ENCODE peak calls at places on chromosomes 16 and 17, in five cellular contexts. N is breast epithelium, D is endothelial cell of umbilical vein, M is IMR-90, Y is body of pancreas. W is an unnamed sample.

GRCh38 chr16:25875956-25876608 is 184.3 kb downstream of the HS3ST4 start:
- DNase-seq in N (peak; percentile 59), D (no peak), M (no peak), Y (no peak), W (no peak)

GRCh38 chr17:46009681-46010596 is 10.9 kb downstream of the STH start:
- DNase-seq in N (no peak), D (no peak), M (peak; percentile 62), Y (no peak), W (no peak)

GRCh38 chr16:75011634-75012307 is 12.9 kb downstream of the ZNRF1 start:
- DNase-seq in N (no peak), D (peak; percentile 89), M (peak; percentile 92), Y (no peak), W (peak; percentile 71)

GRCh38 chr16:922051-922450 is 48.7 kb downstream of the LMF1 start:
- DNase-seq in N (no peak), D (no peak), M (no peak), Y (no peak), W (no peak)

GRCh38 chr17:83055911-83056582 is 23.4 kb upstream of the METRNL start:
- DNase-seq in N (no peak), D (peak; percentile 43), M (peak; percentile 92), Y (no peak), W (no peak)

GRCh38 chr16:87765473-87765775 is 362 bp downstream of the KLHDC4 start:
- DNase-seq in N (no peak), D (peak; percentile 38), M (peak; percentile 7), Y (no peak), W (peak; percentile 57)

GRCh38 chr17:39276113-39276512 is 50.4 kb upstream of the STAC2 start:
- DNase-seq in N (no peak), D (no peak), M (no peak), Y (no peak), W (no peak)

GRCh38 chr17:64547354-64547753 is 40.6 kb downstream of the CEP95 start:
- DNase-seq in N (no peak), D (no peak), M (no peak), Y (no peak), W (peak; percentile 12)

GRCh38 chr17:39889200-39889599 is 21.2 kb downstream of the ZPBP2 start:
- DNase-seq in N (no peak), D (no peak), M (no peak), Y (no peak), W (no peak)

GRCh38 chr17:59490259-59490658 is 75.2 kb upstream of the DHX40 start:
- DNase-seq in N (no peak), D (no peak), M (peak; percentile 10), Y (no peak), W (no peak)

GRCh38 chr16:782766-783403 is 5.3 kb downstream of the RPUSD1 start:
- DNase-seq in N (no peak), D (no peak), M (no peak), Y (no peak), W (no peak)

GRCh38 chr17:57569021-57569420 is 176.1 kb downstream of the CCDC182 start:
- DNase-seq in N (no peak), D (no peak), M (no peak), Y (no peak), W (no peak)

GRCh38 chr16:56332464-56333079 is 92.8 kb downstream of the AMFR start:
- DNase-seq in N (no peak), D (peak; percentile 35), M (peak; percentile 45), Y (peak; percentile 67), W (peak; percentile 77)

GRCh38 chr17:16932611-16933010 is 39.3 kb downstream of the TNFRSF13B start:
- DNase-seq in N (no peak), D (no peak), M (no peak), Y (no peak), W (no peak)

GRCh38 chr16:15810411-15810810 is 46.4 kb downstream of the MYH11 start:
- DNase-seq in N (peak; percentile 60), D (no peak), M (no peak), Y (no peak), W (no peak)

GRCh38 chr17:75250009-75250471 is 11.4 kb downstream of the GGA3 start:
- DNase-seq in N (no peak), D (peak; percentile 85), M (peak; percentile 18), Y (no peak), W (no peak)

GRCh38 chr16:15777533-15778203 is 79.2 kb downstream of the MYH11 start:
- DNase-seq in N (no peak), D (peak; percentile 54), M (peak; percentile 61), Y (no peak), W (peak; percentile 44)

GRCh38 chr17:2150871-2151270 is 96.0 kb downstream of the HIC1 start:
- DNase-seq in N (no peak), D (no peak), M (no peak), Y (no peak), W (no peak)

GRCh38 chr17:71987634-71988033 is 133.2 kb upstream of the SOX9 start:
- DNase-seq in N (no peak), D (no peak), M (peak; percentile 21), Y (no peak), W (no peak)

GRCh38 chr17:40646791-40647548 is 648 bp downstream of the SMARCE1 start:
- DNase-seq in N (no peak), D (peak; percentile 66), M (peak; percentile 43), Y (peak; percentile 12), W (peak; percentile 88)

GRCh38 chr17:9044796-9045470 is 23.6 kb downstream of the NTN1 start:
- DNase-seq in N (no peak), D (no peak), M (no peak), Y (no peak), W (no peak)

DNA sequence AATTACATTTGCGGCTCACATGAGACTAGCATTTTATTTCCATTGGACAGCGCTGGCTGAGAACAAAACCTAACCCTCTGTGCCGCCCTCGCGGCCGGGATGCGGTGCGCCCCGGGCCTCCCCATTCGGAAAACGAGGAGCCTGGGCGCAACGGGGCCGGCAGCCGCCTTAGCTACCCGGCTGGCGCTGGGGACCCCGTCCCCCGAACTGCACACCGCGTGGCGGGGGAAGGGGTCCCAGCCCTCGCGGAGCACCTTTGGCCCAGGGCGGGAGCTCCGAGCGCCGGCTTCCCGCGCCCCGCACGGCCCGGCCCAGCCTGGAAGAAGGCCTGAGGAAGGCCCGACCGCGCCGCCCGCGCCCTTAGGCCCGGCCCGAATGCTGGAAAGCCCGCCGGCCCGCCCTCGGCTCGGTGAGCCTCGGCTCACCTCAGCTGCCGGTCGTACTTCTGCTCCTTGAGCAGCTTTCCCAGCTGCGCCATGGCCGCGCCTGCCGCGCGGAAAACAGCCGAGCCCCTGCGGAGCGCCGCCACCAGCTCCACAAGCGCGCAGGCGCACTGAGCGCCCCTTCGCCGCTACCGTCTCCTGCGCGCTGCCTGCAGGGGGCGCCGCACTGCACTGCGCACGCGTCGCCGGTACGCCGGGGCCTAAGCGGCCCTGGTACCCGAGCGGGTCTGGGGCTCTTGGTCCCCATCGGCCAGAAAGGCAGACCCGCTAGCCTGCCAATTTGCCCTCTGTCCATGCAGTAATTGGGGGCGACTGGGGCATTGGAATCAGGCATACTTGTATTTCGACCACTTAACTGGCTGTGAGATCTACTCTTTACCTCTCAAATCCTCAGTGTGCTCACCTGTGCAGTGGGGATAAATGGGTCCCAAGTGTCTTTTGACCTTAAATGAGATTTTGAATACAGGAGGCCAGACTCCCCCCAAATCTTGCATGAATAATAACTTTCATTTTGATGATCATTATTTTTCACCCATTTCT is at the start of gene NAE1:
- DNase-seq in N (peak; percentile 65), D (peak; percentile 91), M (peak; percentile 81), Y (peak; percentile 88), W (peak; percentile 92)
- TF ChIP-seq POLR2A in N (peak; percentile 82), D (peak; percentile 91), M (peak; percentile 77), Y (peak; percentile 85), W (peak; percentile 94)

DNA sequence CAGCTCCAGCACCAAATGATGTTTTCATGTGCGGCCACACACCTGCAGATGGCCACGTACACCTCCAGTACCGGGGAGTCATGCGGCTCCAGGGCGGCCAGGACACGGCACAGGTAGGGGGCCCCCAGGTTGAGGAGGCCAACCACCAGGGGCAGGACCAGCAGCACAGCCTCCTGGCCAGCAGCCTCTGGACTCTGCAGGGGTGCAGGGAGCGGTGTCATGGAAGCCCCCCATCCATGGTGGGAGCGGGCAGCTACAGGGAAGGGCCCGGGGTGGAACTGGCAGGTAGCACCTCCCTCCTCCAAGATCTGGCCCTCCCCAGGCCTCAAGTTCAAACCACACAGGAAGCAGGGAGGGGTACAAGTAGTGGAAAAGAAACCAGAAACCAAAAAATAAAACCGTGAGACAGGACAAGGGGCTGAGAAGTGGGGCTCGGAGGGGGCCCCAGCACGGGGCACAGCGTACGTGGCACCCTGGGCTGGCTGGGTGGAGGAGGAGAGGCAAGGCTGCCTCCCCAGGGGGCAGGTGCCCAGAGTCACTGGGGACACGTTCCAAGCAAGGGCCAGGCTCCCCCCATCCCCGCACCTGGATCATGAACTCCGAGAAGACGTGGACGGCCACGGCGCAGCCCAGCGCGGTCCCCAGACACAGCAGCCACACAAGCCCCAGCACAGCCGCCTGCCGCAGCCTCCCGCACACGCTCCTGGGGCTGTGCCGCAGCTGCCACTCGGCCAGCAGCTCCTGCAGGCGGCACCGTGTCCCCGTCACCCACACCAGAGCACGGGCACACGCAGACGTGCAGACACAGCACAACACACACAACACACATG is 7.4 kb downstream of the TMC6 start:
- DNase-seq in N (no peak), D (no peak), M (no peak), Y (no peak), W (no peak)
- TF ChIP-seq POLR2A in N (no peak), D (no peak), M (no peak), Y (no peak), W (no peak)

GRCh38 chr16:65222049-65222448 is 100.2 kb upstream of the CDH11 start:
- DNase-seq in N (no peak), D (no peak), M (no peak), Y (no peak), W (no peak)
- TF ChIP-seq POLR2A in N (no peak), D (no peak), M (no peak), Y (no peak), W (no peak)

GRCh38 chr16:4370570-4371480 is 823 bp upstream of the VASN start:
- DNase-seq in N (peak; percentile 63), D (no peak), M (peak; percentile 93), Y (peak; percentile 50), W (peak; percentile 25)

GRCh38 chr16:4370151-4370550 is 1.5 kb upstream of the VASN start:
- DNase-seq in N (no peak), D (no peak), M (no peak), Y (no peak), W (no peak)

GRCh38 chr16:4372578-4373355 is 1.1 kb downstream of the VASN start:
- DNase-seq in N (no peak), D (no peak), M (peak; percentile 79), Y (peak; percentile 76), W (no peak)

GRCh38 chr16:4372315-4372577 is 598 bp downstream of the VASN start:
- DNase-seq in N (no peak), D (no peak), M (no peak), Y (no peak), W (no peak)

DNA sequence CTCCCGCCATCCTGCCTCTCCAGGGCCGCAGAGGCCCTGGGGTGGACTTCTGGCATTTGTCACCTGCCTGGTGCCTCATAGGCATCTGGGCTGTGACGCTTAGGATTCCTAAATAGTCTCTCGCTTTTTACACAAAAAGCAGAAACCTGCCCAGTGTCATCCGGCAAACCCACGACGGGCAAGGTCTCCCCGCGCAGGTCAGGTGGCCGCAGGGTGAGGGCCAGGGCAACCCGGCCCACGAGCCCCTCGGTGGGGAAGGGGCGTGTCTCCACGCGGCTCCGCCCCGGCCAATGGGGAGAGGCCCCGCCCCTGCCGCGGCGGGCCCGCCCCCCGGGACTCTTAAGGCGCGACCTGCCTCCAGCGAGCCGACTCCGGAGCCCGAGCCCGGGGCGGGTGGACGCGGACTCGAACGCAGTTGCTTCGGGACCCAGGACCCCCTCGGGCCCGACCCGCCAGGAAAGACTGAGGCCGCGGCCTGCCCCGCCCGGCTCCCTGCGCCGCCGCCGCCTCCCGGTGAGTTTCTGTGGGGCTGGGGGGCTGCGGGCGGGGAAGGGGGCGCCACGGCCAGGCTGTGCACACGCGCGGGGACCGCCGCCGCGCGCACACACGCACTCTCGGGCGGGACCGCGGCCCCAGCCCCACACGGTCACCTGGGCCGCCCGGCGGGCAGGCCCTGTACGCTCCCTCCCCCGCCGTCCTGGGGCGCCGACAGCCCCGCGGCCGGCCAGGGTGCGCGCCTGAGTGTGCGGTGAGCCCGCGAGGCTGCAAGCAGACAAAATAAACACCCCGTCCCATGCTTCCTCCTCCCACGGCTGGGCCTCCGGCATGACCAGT is at the start of gene VASN:
- DNase-seq in N (peak; percentile 73), D (peak; percentile 69), M (peak; percentile 75), Y (peak; percentile 85), W (peak; percentile 71)
- TF ChIP-seq POLR2A in N (peak; percentile 88), D (peak; percentile 86), M (peak; percentile 99), Y (peak; percentile 92), W (peak; percentile 53)